ENCODE peak calls at places on chromosomes 11 and 22, in nine cellular contexts. One of them, this sample, is unnamed.

GRCh38 chr11:110086892-110087309 is 6.3 kb upstream of the ZC3H12C start:
- DNase-seq in MM.1S: no peak
- DNase-seq in CD8-positive, alpha-beta T cell: no peak
- DNase-seq in upper lobe of right lung: no peak
- DNase-seq in adrenal gland: no peak
- DNase-seq in stomach: no peak
- DNase-seq in K562: no peak
- DNase-seq in Panc1: no peak
- DNase-seq in colonic mucosa: peak; percentile 47
- DNase-seq in this sample: no peak

GRCh38 chr11:16925495-16926065 is 88.6 kb downstream of the PLEKHA7 start:
- DNase-seq in MM.1S: peak; percentile 86
- DNase-seq in CD8-positive, alpha-beta T cell: no peak
- DNase-seq in upper lobe of right lung: peak; percentile 73
- DNase-seq in adrenal gland: peak; percentile 25
- DNase-seq in stomach: no peak
- DNase-seq in K562: no peak
- DNase-seq in Panc1: no peak
- DNase-seq in colonic mucosa: peak; percentile 62
- DNase-seq in this sample: peak; percentile 36

GRCh38 chr11:14725150-14725549 is 81.5 kb downstream of the PDE3B start:
- DNase-seq in MM.1S: no peak
- DNase-seq in CD8-positive, alpha-beta T cell: no peak
- DNase-seq in upper lobe of right lung: no peak
- DNase-seq in adrenal gland: no peak
- DNase-seq in stomach: no peak
- DNase-seq in K562: no peak
- DNase-seq in Panc1: no peak
- DNase-seq in colonic mucosa: no peak
- DNase-seq in this sample: no peak

GRCh38 chr11:27161071-27161470 is 120.5 kb downstream of the BBOX1 start:
- DNase-seq in MM.1S: no peak
- DNase-seq in CD8-positive, alpha-beta T cell: no peak
- DNase-seq in upper lobe of right lung: no peak
- DNase-seq in adrenal gland: no peak
- DNase-seq in stomach: no peak
- DNase-seq in K562: no peak
- DNase-seq in Panc1: no peak
- DNase-seq in colonic mucosa: no peak
- DNase-seq in this sample: no peak

GRCh38 chr11:106281455-106282173 is 204.2 kb downstream of the AASDHPPT start:
- DNase-seq in MM.1S: no peak
- DNase-seq in CD8-positive, alpha-beta T cell: no peak
- DNase-seq in upper lobe of right lung: no peak
- DNase-seq in adrenal gland: no peak
- DNase-seq in stomach: no peak
- DNase-seq in K562: no peak
- DNase-seq in Panc1: peak; percentile 63
- DNase-seq in colonic mucosa: no peak
- DNase-seq in this sample: no peak

GRCh38 chr22:42876041-42876440 is 19.0 kb upstream of the ARFGAP3 start:
- DNase-seq in MM.1S: no peak
- DNase-seq in CD8-positive, alpha-beta T cell: no peak
- DNase-seq in upper lobe of right lung: no peak
- DNase-seq in adrenal gland: no peak
- DNase-seq in stomach: no peak
- DNase-seq in K562: no peak
- DNase-seq in Panc1: no peak
- DNase-seq in colonic mucosa: no peak
- DNase-seq in this sample: no peak

GRCh38 chr11:70594031-70594430 is 195.7 kb downstream of the CTTN start:
- DNase-seq in MM.1S: no peak
- DNase-seq in CD8-positive, alpha-beta T cell: no peak
- DNase-seq in upper lobe of right lung: no peak
- DNase-seq in adrenal gland: no peak
- DNase-seq in stomach: no peak
- DNase-seq in K562: no peak
- DNase-seq in Panc1: no peak
- DNase-seq in colonic mucosa: no peak
- DNase-seq in this sample: no peak

GRCh38 chr11:7969756-7970646 is 4.8 kb upstream of the NLRP10 start:
- DNase-seq in MM.1S: no peak
- DNase-seq in CD8-positive, alpha-beta T cell: no peak
- DNase-seq in upper lobe of right lung: no peak
- DNase-seq in adrenal gland: no peak
- DNase-seq in stomach: no peak
- DNase-seq in K562: no peak
- DNase-seq in Panc1: no peak
- DNase-seq in colonic mucosa: no peak
- DNase-seq in this sample: no peak

GRCh38 chr11:96390403-96390830 is 604 bp downstream of the JRKL start:
- DNase-seq in MM.1S: no peak
- DNase-seq in CD8-positive, alpha-beta T cell: no peak
- DNase-seq in upper lobe of right lung: no peak
- DNase-seq in adrenal gland: no peak
- DNase-seq in stomach: no peak
- DNase-seq in K562: peak; percentile 12
- DNase-seq in Panc1: peak; percentile 22
- DNase-seq in colonic mucosa: no peak
- DNase-seq in this sample: no peak

GRCh38 chr22:37017356-37017755 is 1.9 kb downstream of the TST start:
- DNase-seq in MM.1S: no peak
- DNase-seq in CD8-positive, alpha-beta T cell: no peak
- DNase-seq in upper lobe of right lung: no peak
- DNase-seq in adrenal gland: no peak
- DNase-seq in stomach: peak; percentile 40
- DNase-seq in K562: no peak
- DNase-seq in Panc1: no peak
- DNase-seq in colonic mucosa: no peak
- DNase-seq in this sample: no peak
- H3K4me1 ChIP-seq in MM.1S: no peaks in the 10 kb centered on the region
- H3K4me1 ChIP-seq in CD8-positive, alpha-beta T cell: peaks cover 7% of the 10 kb centered on the region
- H3K4me1 ChIP-seq in upper lobe of right lung: peaks cover 49% of the 10 kb centered on the region
- H3K4me1 ChIP-seq in adrenal gland: peaks cover 66% of the 10 kb centered on the region
- H3K4me1 ChIP-seq in stomach: peaks cover 73% of the 10 kb centered on the region
- H3K4me1 ChIP-seq in K562: peaks cover 29% of the 10 kb centered on the region
- H3K4me1 ChIP-seq in Panc1: peaks cover 5% of the 10 kb centered on the region
- H3K4me1 ChIP-seq in colonic mucosa: peaks cover 42% of the 10 kb centered on the region
- H3K4me1 ChIP-seq in this sample: peaks cover 6% of the 10 kb centered on the region

GRCh38 chr11:46294365-46295309 is 17.2 kb downstream of the CREB3L1 start:
- DNase-seq in MM.1S: no peak
- DNase-seq in CD8-positive, alpha-beta T cell: no peak
- DNase-seq in upper lobe of right lung: no peak
- DNase-seq in adrenal gland: no peak
- DNase-seq in stomach: peak; percentile 48
- DNase-seq in K562: peak; percentile 69
- DNase-seq in Panc1: no peak
- DNase-seq in colonic mucosa: no peak
- DNase-seq in this sample: no peak
- H3K4me3 ChIP-seq in MM.1S: peak overlapping the region; percentile 60
- H3K4me3 ChIP-seq in CD8-positive, alpha-beta T cell: peak overlapping the region; percentile 54
- H3K4me3 ChIP-seq in upper lobe of right lung: peak overlapping the region; percentile 53
- H3K4me3 ChIP-seq in adrenal gland: peak overlapping the region; percentile 72
- H3K4me3 ChIP-seq in stomach: peak overlapping the region; percentile 50
- H3K4me3 ChIP-seq in K562: peak overlapping the region; percentile 48
- H3K4me3 ChIP-seq in Panc1: peak overlapping the region; percentile 18
- H3K4me3 ChIP-seq in colonic mucosa: peak overlapping the region; percentile 25
- H3K4me3 ChIP-seq in this sample: peak overlapping the region; percentile 24

DNA sequence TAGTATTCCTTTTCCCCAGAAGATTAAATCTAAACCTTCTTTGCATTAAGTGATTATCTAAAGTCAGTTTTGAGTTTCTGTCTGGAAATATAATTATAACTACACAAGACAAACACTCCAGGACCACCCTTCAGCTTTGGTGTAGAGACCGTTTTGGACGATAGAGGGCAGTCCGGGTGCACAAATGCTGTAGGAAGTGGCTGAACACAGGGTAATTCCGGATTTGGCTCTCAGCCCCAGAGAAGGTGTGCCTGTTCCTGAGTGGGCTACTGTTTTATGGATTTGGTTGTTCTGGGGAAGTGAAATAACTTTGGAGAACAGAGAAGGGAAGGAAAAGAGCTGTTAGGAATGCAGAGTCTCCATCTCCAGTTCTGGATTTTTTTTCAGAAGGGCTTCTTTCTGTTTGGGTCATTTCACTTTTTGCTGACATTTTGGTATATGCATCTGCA is 14.8 kb downstream of the EXT2 start:
- DNase-seq in MM.1S: peak; percentile 44
- DNase-seq in CD8-positive, alpha-beta T cell: peak; percentile 25
- DNase-seq in upper lobe of right lung: no peak
- DNase-seq in adrenal gland: peak; percentile 53
- DNase-seq in stomach: peak; percentile 46
- DNase-seq in K562: peak; percentile 62
- DNase-seq in Panc1: no peak
- DNase-seq in colonic mucosa: peak; percentile 69
- DNase-seq in this sample: peak; percentile 56
- TF ChIP-seq CTCF in MM.1S: peak; percentile 92
- TF ChIP-seq CTCF in CD8-positive, alpha-beta T cell: peak; percentile 81
- TF ChIP-seq CTCF in upper lobe of right lung: peak; percentile 75
- TF ChIP-seq CTCF in adrenal gland: peak; percentile 63
- TF ChIP-seq CTCF in stomach: peak; percentile 56
- TF ChIP-seq CTCF in K562: peak; percentile 93
- TF ChIP-seq CTCF in Panc1: peak; percentile 90
- TF ChIP-seq CTCF in colonic mucosa: peak; percentile 62
- TF ChIP-seq CTCF in this sample: peak; percentile 81

DNA sequence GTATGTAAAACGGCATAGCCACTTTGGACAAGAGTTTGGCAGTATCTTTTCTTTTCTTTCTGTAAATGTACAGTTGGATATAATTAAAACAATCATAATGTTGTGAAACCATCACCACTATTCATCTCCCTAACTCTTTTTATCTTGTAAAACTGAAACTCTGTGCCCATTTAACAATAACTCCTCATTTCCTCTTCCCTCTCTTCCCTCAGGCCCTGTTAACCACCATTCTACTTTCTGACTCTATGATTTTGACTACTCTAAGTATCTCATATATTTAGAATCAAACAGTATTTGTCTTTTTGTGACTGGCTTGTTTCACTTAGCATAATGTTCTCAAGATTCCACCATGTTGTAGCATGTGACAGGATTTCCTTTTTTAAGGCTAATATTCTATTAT is 10.2 kb downstream of the SCUBE2 start:
- DNase-seq in MM.1S: peak; percentile 57
- DNase-seq in CD8-positive, alpha-beta T cell: no peak
- DNase-seq in upper lobe of right lung: no peak
- DNase-seq in adrenal gland: no peak
- DNase-seq in stomach: no peak
- DNase-seq in K562: no peak
- DNase-seq in Panc1: no peak
- DNase-seq in colonic mucosa: no peak
- DNase-seq in this sample: no peak
- H3K4me1 ChIP-seq in MM.1S: peaks cover 42% of the 10 kb centered on the region
- H3K4me1 ChIP-seq in CD8-positive, alpha-beta T cell: no peaks in the 10 kb centered on the region
- H3K4me1 ChIP-seq in upper lobe of right lung: no peaks in the 10 kb centered on the region
- H3K4me1 ChIP-seq in adrenal gland: no peaks in the 10 kb centered on the region
- H3K4me1 ChIP-seq in stomach: no peaks in the 10 kb centered on the region
- H3K4me1 ChIP-seq in K562: no peaks in the 10 kb centered on the region
- H3K4me1 ChIP-seq in Panc1: no peaks in the 10 kb centered on the region
- H3K4me1 ChIP-seq in colonic mucosa: no peaks in the 10 kb centered on the region
- H3K4me1 ChIP-seq in this sample: no peaks in the 10 kb centered on the region

GRCh38 chr11:134342572-134343340 is 11.0 kb downstream of the GLB1L2 start:
- DNase-seq in MM.1S: no peak
- DNase-seq in CD8-positive, alpha-beta T cell: no peak
- DNase-seq in upper lobe of right lung: no peak
- DNase-seq in adrenal gland: no peak
- DNase-seq in stomach: no peak
- DNase-seq in K562: no peak
- DNase-seq in Panc1: no peak
- DNase-seq in colonic mucosa: no peak
- DNase-seq in this sample: no peak

GRCh38 chr11:134341805-134342571 is 10.2 kb downstream of the GLB1L2 start:
- DNase-seq in MM.1S: no peak
- DNase-seq in CD8-positive, alpha-beta T cell: no peak
- DNase-seq in upper lobe of right lung: no peak
- DNase-seq in adrenal gland: no peak
- DNase-seq in stomach: no peak
- DNase-seq in K562: no peak
- DNase-seq in Panc1: no peak
- DNase-seq in colonic mucosa: no peak
- DNase-seq in this sample: no peak

GRCh38 chr11:134338654-134339053 is 6.9 kb downstream of the GLB1L2 start:
- DNase-seq in MM.1S: no peak
- DNase-seq in CD8-positive, alpha-beta T cell: no peak
- DNase-seq in upper lobe of right lung: no peak
- DNase-seq in adrenal gland: no peak
- DNase-seq in stomach: no peak
- DNase-seq in K562: no peak
- DNase-seq in Panc1: no peak
- DNase-seq in colonic mucosa: no peak
- DNase-seq in this sample: no peak

GRCh38 chr11:134339756-134340155 is 8.0 kb downstream of the GLB1L2 start:
- DNase-seq in MM.1S: no peak
- DNase-seq in CD8-positive, alpha-beta T cell: no peak
- DNase-seq in upper lobe of right lung: no peak
- DNase-seq in adrenal gland: no peak
- DNase-seq in stomach: no peak
- DNase-seq in K562: no peak
- DNase-seq in Panc1: no peak
- DNase-seq in colonic mucosa: peak; percentile 61
- DNase-seq in this sample: no peak

GRCh38 chr11:134340354-134340964 is 8.7 kb downstream of the GLB1L2 start:
- DNase-seq in MM.1S: no peak
- DNase-seq in CD8-positive, alpha-beta T cell: no peak
- DNase-seq in upper lobe of right lung: no peak
- DNase-seq in adrenal gland: no peak
- DNase-seq in stomach: no peak
- DNase-seq in K562: no peak
- DNase-seq in Panc1: no peak
- DNase-seq in colonic mucosa: peak; percentile 65
- DNase-seq in this sample: no peak
- H3K4me3 ChIP-seq in MM.1S: no peak overlapping the region
- H3K4me3 ChIP-seq in CD8-positive, alpha-beta T cell: no peak overlapping the region
- H3K4me3 ChIP-seq in upper lobe of right lung: no peak overlapping the region
- H3K4me3 ChIP-seq in adrenal gland: no peak overlapping the region
- H3K4me3 ChIP-seq in stomach: no peak overlapping the region
- H3K4me3 ChIP-seq in K562: no peak overlapping the region
- H3K4me3 ChIP-seq in Panc1: no peak overlapping the region
- H3K4me3 ChIP-seq in colonic mucosa: no peak overlapping the region
- H3K4me3 ChIP-seq in this sample: no peak overlapping the region

DNA sequence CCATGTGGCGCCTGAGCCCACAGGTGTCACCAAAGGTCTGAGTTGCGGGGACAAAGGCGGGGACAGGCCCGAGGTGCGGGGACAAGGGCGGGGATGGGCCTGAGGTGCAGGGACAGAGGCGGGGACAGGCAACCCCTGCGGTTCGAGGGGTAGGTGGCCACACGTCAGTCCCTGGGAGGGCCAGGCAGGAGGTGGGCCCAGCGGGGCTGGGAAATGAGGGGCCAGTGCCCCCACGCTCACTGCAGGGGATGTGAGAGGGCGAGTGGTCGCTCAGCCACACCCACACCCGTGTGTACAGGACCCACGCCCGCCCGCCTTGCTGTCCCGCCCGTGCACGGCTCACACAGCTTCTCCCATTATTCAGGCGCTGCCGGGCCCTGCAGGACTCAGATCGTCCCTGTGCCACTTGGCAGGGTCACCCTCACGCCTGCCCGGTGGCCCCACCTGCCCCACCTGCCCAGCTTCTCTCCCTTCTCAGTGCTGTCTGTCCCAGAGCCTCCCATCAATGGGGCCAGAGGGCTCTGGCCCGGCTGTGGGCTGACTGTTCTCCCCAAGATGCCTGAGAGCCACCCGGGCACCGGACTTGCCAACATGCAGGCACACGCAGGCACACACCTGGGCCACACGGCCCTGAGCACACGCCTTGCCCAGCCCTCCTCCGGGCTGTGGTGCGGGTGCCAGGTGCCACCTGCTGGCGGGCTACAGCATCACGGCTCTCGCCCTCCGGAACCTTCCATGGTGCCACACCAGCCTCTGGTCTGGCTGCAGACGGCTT is 14.2 kb upstream of the MUC6 start:
- DNase-seq in MM.1S: peak; percentile 77
- DNase-seq in CD8-positive, alpha-beta T cell: peak; percentile 54
- DNase-seq in upper lobe of right lung: peak; percentile 89
- DNase-seq in adrenal gland: peak; percentile 74
- DNase-seq in stomach: peak; percentile 87
- DNase-seq in K562: peak; percentile 84
- DNase-seq in Panc1: peak; percentile 54
- DNase-seq in colonic mucosa: peak; percentile 85
- DNase-seq in this sample: peak; percentile 69
- TF ChIP-seq CTCF in MM.1S: peak; percentile 91
- TF ChIP-seq CTCF in CD8-positive, alpha-beta T cell: peak; percentile 87
- TF ChIP-seq CTCF in upper lobe of right lung: peak; percentile 88
- TF ChIP-seq CTCF in adrenal gland: peak; percentile 98
- TF ChIP-seq CTCF in stomach: peak; percentile 78
- TF ChIP-seq CTCF in K562: peak; percentile 86
- TF ChIP-seq CTCF in Panc1: peak; percentile 100
- TF ChIP-seq CTCF in colonic mucosa: peak; percentile 89
- TF ChIP-seq CTCF in this sample: peak; percentile 69

This sample was measured in BE2C.